ENCODE peak calls at places on chromosome 11, in nine cellular contexts. One of them, this sample, is unnamed.

GRCh38 chr11:65132238-65132987 is 1.9 kb downstream of the SYVN1 start:
- DNase-seq in MM.1S: peak
- DNase-seq in type B pancreatic cell: no peak
- DNase-seq in bronchial epithelial cell: no peak
- DNase-seq in endodermal cell: peak
- DNase-seq in astrocyte of the spinal cord: no peak
- DNase-seq in fibroblast of the aortic adventitia: no peak
- DNase-seq in neural progenitor cell: no peak
- DNase-seq in fibroblast of pulmonary artery: no peak
- DNase-seq in this sample: no peak

GRCh38 chr11:134488913-134489312 is 76.9 kb upstream of the B3GAT1 start:
- DNase-seq in fibroblast of the aortic adventitia: no peak
- DNase-seq in bronchial epithelial cell: no peak
- DNase-seq in fibroblast of pulmonary artery: no peak
- DNase-seq in neural progenitor cell: no peak
- DNase-seq in MM.1S: no peak
- DNase-seq in type B pancreatic cell: no peak
- DNase-seq in endodermal cell: peak
- DNase-seq in astrocyte of the spinal cord: no peak
- DNase-seq in this sample: no peak

GRCh38 chr11:66744485-66745355 is 15.7 kb upstream of the SPTBN2 start:
- DNase-seq in bronchial epithelial cell: peak
- DNase-seq in fibroblast of the aortic adventitia: peak
- DNase-seq in fibroblast of pulmonary artery: peak
- DNase-seq in endodermal cell: peak
- DNase-seq in type B pancreatic cell: peak
- DNase-seq in neural progenitor cell: peak
- DNase-seq in astrocyte of the spinal cord: peak
- DNase-seq in MM.1S: peak
- DNase-seq in this sample: peak

GRCh38 chr11:45917623-45918330 is at the start of gene PEX16:
- DNase-seq in fibroblast of the aortic adventitia: peak
- DNase-seq in MM.1S: peak
- DNase-seq in astrocyte of the spinal cord: peak
- DNase-seq in neural progenitor cell: peak
- DNase-seq in fibroblast of pulmonary artery: peak
- DNase-seq in type B pancreatic cell: peak
- DNase-seq in endodermal cell: peak
- DNase-seq in bronchial epithelial cell: peak
- DNase-seq in this sample: peak

GRCh38 chr11:74948546-74948897 is 369 bp downstream of the XRRA1 start:
- DNase-seq in endodermal cell: no peak
- DNase-seq in type B pancreatic cell: no peak
- DNase-seq in fibroblast of the aortic adventitia: peak
- DNase-seq in astrocyte of the spinal cord: no peak
- DNase-seq in fibroblast of pulmonary artery: peak
- DNase-seq in bronchial epithelial cell: no peak
- DNase-seq in MM.1S: no peak
- DNase-seq in neural progenitor cell: no peak
- DNase-seq in this sample: no peak

GRCh38 chr11:93736129-93736528 is 5.2 kb downstream of the TAF1D start:
- DNase-seq in fibroblast of the aortic adventitia: no peak
- DNase-seq in endodermal cell: no peak
- DNase-seq in astrocyte of the spinal cord: no peak
- DNase-seq in bronchial epithelial cell: peak
- DNase-seq in MM.1S: no peak
- DNase-seq in fibroblast of pulmonary artery: peak
- DNase-seq in neural progenitor cell: no peak
- DNase-seq in type B pancreatic cell: no peak
- DNase-seq in this sample: no peak

GRCh38 chr11:6812391-6813005 is 13.0 kb upstream of the OR6A2 start:
- DNase-seq in fibroblast of the aortic adventitia: peak
- DNase-seq in neural progenitor cell: peak
- DNase-seq in endodermal cell: peak
- DNase-seq in type B pancreatic cell: no peak
- DNase-seq in MM.1S: peak
- DNase-seq in astrocyte of the spinal cord: peak
- DNase-seq in bronchial epithelial cell: peak
- DNase-seq in fibroblast of pulmonary artery: peak
- DNase-seq in this sample: no peak

GRCh38 chr11:107741044-107741823 is 29.4 kb upstream of the SLN start:
- DNase-seq in MM.1S: peak
- DNase-seq in type B pancreatic cell: no peak
- DNase-seq in bronchial epithelial cell: peak
- DNase-seq in astrocyte of the spinal cord: peak
- DNase-seq in fibroblast of pulmonary artery: peak
- DNase-seq in fibroblast of the aortic adventitia: peak
- DNase-seq in endodermal cell: peak
- DNase-seq in neural progenitor cell: peak
- DNase-seq in this sample: no peak

GRCh38 chr11:124784051-124784450 is 16.2 kb downstream of the MSANTD2 start:
- DNase-seq in astrocyte of the spinal cord: no peak
- DNase-seq in fibroblast of the aortic adventitia: no peak
- DNase-seq in type B pancreatic cell: no peak
- DNase-seq in neural progenitor cell: no peak
- DNase-seq in endodermal cell: no peak
- DNase-seq in bronchial epithelial cell: no peak
- DNase-seq in MM.1S: peak
- DNase-seq in fibroblast of pulmonary artery: no peak
- DNase-seq in this sample: no peak

GRCh38 chr11:25981998-25982397 is 349.9 kb upstream of the ANO3 start:
- DNase-seq in neural progenitor cell: peak
- DNase-seq in type B pancreatic cell: no peak
- DNase-seq in fibroblast of the aortic adventitia: peak
- DNase-seq in MM.1S: peak
- DNase-seq in astrocyte of the spinal cord: peak
- DNase-seq in bronchial epithelial cell: peak
- DNase-seq in fibroblast of pulmonary artery: peak
- DNase-seq in endodermal cell: no peak
- DNase-seq in this sample: no peak

GRCh38 chr11:134579709-134580634 is 167.9 kb upstream of the B3GAT1 start:
- DNase-seq in neural progenitor cell: no peak
- DNase-seq in endodermal cell: peak
- DNase-seq in fibroblast of pulmonary artery: no peak
- DNase-seq in fibroblast of the aortic adventitia: no peak
- DNase-seq in MM.1S: no peak
- DNase-seq in type B pancreatic cell: no peak
- DNase-seq in astrocyte of the spinal cord: no peak
- DNase-seq in bronchial epithelial cell: no peak
- DNase-seq in this sample: peak

GRCh38 chr11:1650034-1650917 is 20.7 kb downstream of the KRTAP5-5 start:
- DNase-seq in neural progenitor cell: no peak
- DNase-seq in endodermal cell: no peak
- DNase-seq in astrocyte of the spinal cord: no peak
- DNase-seq in type B pancreatic cell: no peak
- DNase-seq in fibroblast of pulmonary artery: no peak
- DNase-seq in MM.1S: no peak
- DNase-seq in fibroblast of the aortic adventitia: no peak
- DNase-seq in bronchial epithelial cell: peak
- DNase-seq in this sample: no peak

GRCh38 chr11:33063326-33063775 is 24.0 kb downstream of the TCP11L1 start:
- DNase-seq in astrocyte of the spinal cord: peak
- DNase-seq in endodermal cell: no peak
- DNase-seq in fibroblast of the aortic adventitia: peak
- DNase-seq in MM.1S: no peak
- DNase-seq in neural progenitor cell: no peak
- DNase-seq in fibroblast of pulmonary artery: peak
- DNase-seq in bronchial epithelial cell: no peak
- DNase-seq in type B pancreatic cell: no peak
- DNase-seq in this sample: no peak

GRCh38 chr11:68773521-68774187 is 22.3 kb upstream of the TESMIN start:
- DNase-seq in endodermal cell: no peak
- DNase-seq in fibroblast of the aortic adventitia: no peak
- DNase-seq in type B pancreatic cell: no peak
- DNase-seq in fibroblast of pulmonary artery: no peak
- DNase-seq in neural progenitor cell: no peak
- DNase-seq in bronchial epithelial cell: no peak
- DNase-seq in astrocyte of the spinal cord: peak
- DNase-seq in MM.1S: no peak
- DNase-seq in this sample: no peak

GRCh38 chr11:45964911-45965389 is 42.5 kb downstream of the LARGE2 start:
- DNase-seq in astrocyte of the spinal cord: peak
- DNase-seq in MM.1S: peak
- DNase-seq in bronchial epithelial cell: peak
- DNase-seq in endodermal cell: peak
- DNase-seq in fibroblast of the aortic adventitia: peak
- DNase-seq in neural progenitor cell: peak
- DNase-seq in fibroblast of pulmonary artery: peak
- DNase-seq in type B pancreatic cell: no peak
- DNase-seq in this sample: no peak

GRCh38 chr11:1825039-1825740 is 9.6 kb upstream of the SYT8 start:
- DNase-seq in astrocyte of the spinal cord: no peak
- DNase-seq in MM.1S: peak
- DNase-seq in bronchial epithelial cell: no peak
- DNase-seq in type B pancreatic cell: peak
- DNase-seq in neural progenitor cell: peak
- DNase-seq in endodermal cell: peak
- DNase-seq in fibroblast of the aortic adventitia: no peak
- DNase-seq in fibroblast of pulmonary artery: peak
- DNase-seq in this sample: no peak

GRCh38 chr11:8019671-8020597 is 32.8 kb downstream of the EIF3F start:
- DNase-seq in astrocyte of the spinal cord: peak
- DNase-seq in neural progenitor cell: peak
- DNase-seq in endodermal cell: peak
- DNase-seq in type B pancreatic cell: peak
- DNase-seq in fibroblast of pulmonary artery: peak
- DNase-seq in bronchial epithelial cell: peak
- DNase-seq in fibroblast of the aortic adventitia: peak
- DNase-seq in MM.1S: no peak
- DNase-seq in this sample: peak

GRCh38 chr11:129705341-129705740 is 110.3 kb upstream of the TMEM45B start:
- DNase-seq in MM.1S: no peak
- DNase-seq in fibroblast of pulmonary artery: no peak
- DNase-seq in astrocyte of the spinal cord: no peak
- DNase-seq in neural progenitor cell: no peak
- DNase-seq in endodermal cell: no peak
- DNase-seq in bronchial epithelial cell: peak
- DNase-seq in fibroblast of the aortic adventitia: no peak
- DNase-seq in type B pancreatic cell: no peak
- DNase-seq in this sample: peak

GRCh38 chr11:133134561-133135173 is 397.6 kb downstream of the OPCML start:
- DNase-seq in type B pancreatic cell: no peak
- DNase-seq in MM.1S: peak
- DNase-seq in endodermal cell: peak
- DNase-seq in fibroblast of the aortic adventitia: no peak
- DNase-seq in fibroblast of pulmonary artery: peak
- DNase-seq in bronchial epithelial cell: peak
- DNase-seq in neural progenitor cell: peak
- DNase-seq in astrocyte of the spinal cord: peak
- DNase-seq in this sample: no peak

DNA sequence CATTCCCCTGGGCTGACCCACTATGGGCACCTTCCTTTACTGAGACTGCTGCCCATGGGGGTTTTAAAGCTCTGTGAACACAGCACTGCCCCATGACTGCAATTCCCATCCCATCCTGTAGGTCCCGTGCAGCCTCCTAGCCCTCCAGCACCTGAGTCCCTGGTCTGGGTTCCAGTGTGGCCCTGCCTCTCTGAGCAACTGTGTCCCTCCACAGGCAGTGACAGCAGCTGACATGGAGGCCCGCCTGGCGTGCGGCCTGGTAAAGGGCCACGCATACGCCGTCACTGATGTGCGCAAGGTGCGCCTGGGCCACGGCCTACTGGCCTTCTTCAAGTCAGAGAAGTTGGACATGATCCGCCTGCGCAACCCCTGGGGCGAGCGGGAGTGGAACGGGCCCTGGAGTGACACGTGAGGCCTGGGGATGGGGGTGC is 12.6 kb downstream of the OMP start:
- DNase-seq in bronchial epithelial cell: no peak
- DNase-seq in fibroblast of the aortic adventitia: no peak
- DNase-seq in fibroblast of pulmonary artery: no peak
- DNase-seq in type B pancreatic cell: no peak
- DNase-seq in endodermal cell: peak
- DNase-seq in neural progenitor cell: no peak
- DNase-seq in astrocyte of the spinal cord: no peak
- DNase-seq in MM.1S: no peak
- DNase-seq in this sample: no peak
- TF ChIP-seq CTCF in bronchial epithelial cell: peak
- TF ChIP-seq CTCF in fibroblast of the aortic adventitia: peak
- TF ChIP-seq CTCF in fibroblast of pulmonary artery: peak
- TF ChIP-seq CTCF in type B pancreatic cell: peak
- TF ChIP-seq CTCF in endodermal cell: peak
- TF ChIP-seq CTCF in neural progenitor cell: peak
- TF ChIP-seq CTCF in astrocyte of the spinal cord: peak
- TF ChIP-seq CTCF in MM.1S: peak
- TF ChIP-seq CTCF in this sample: peak

DNA sequence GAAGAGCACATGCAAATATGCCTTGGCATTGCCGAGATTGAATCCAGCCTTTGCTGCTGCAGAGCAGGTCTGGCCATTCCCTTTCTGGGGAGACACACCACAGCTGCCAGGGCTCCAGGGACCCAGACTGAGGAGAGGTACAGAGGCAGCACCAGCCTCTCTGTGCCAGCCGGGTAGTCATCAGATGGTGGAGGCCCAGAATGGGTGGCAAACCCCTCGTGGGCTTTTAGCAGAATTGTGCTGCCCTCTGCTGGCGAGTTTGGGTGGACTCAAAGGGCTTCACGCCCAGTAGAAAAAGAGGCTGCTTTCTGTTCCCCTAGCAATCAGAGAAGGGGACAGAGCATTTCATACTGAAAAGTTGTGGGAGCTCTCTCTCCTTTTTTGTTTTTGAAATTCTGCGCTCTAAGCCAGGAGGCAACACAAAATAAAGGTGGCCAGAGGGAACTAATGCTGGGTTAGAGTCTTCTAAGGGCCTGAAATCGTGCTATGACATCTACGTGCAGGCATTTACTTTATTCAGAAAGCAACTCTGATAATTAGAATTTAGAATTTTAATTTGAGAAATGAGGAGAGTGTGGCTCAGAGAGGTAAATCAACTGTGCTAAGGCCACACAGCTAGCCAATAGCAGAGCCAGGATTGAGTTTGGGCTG is 158.8 kb upstream of the NAV2 start:
- DNase-seq in fibroblast of pulmonary artery: peak
- DNase-seq in fibroblast of the aortic adventitia: peak
- DNase-seq in endodermal cell: peak
- DNase-seq in astrocyte of the spinal cord: peak
- DNase-seq in MM.1S: peak
- DNase-seq in type B pancreatic cell: peak
- DNase-seq in bronchial epithelial cell: peak
- DNase-seq in neural progenitor cell: peak
- DNase-seq in this sample: peak
- TF ChIP-seq CTCF in fibroblast of pulmonary artery: peak
- TF ChIP-seq CTCF in fibroblast of the aortic adventitia: peak
- TF ChIP-seq CTCF in endodermal cell: peak
- TF ChIP-seq CTCF in astrocyte of the spinal cord: peak
- TF ChIP-seq CTCF in MM.1S: peak
- TF ChIP-seq CTCF in type B pancreatic cell: peak
- TF ChIP-seq CTCF in bronchial epithelial cell: peak
- TF ChIP-seq CTCF in neural progenitor cell: peak
- TF ChIP-seq CTCF in this sample: peak

GRCh38 chr11:96050435-96051182 is 126.7 kb upstream of the MTMR2 start:
- DNase-seq in MM.1S: no peak
- DNase-seq in fibroblast of pulmonary artery: peak
- DNase-seq in neural progenitor cell: no peak
- DNase-seq in astrocyte of the spinal cord: peak
- DNase-seq in endodermal cell: no peak
- DNase-seq in type B pancreatic cell: no peak
- DNase-seq in fibroblast of the aortic adventitia: peak
- DNase-seq in bronchial epithelial cell: no peak
- DNase-seq in this sample: no peak
- TF ChIP-seq CTCF in MM.1S: no peak
- TF ChIP-seq CTCF in fibroblast of pulmonary artery: peak
- TF ChIP-seq CTCF in neural progenitor cell: no peak
- TF ChIP-seq CTCF in astrocyte of the spinal cord: peak
- TF ChIP-seq CTCF in endodermal cell: peak
- TF ChIP-seq CTCF in type B pancreatic cell: peak
- TF ChIP-seq CTCF in fibroblast of the aortic adventitia: peak
- TF ChIP-seq CTCF in bronchial epithelial cell: no peak
- TF ChIP-seq CTCF in this sample: peak

GRCh38 chr11:17473071-17473744 is 3.4 kb downstream of the ABCC8 start:
- DNase-seq in endodermal cell: peak
- DNase-seq in bronchial epithelial cell: peak
- DNase-seq in astrocyte of the spinal cord: no peak
- DNase-seq in fibroblast of pulmonary artery: no peak
- DNase-seq in MM.1S: no peak
- DNase-seq in neural progenitor cell: peak
- DNase-seq in type B pancreatic cell: no peak
- DNase-seq in fibroblast of the aortic adventitia: no peak
- DNase-seq in this sample: no peak
- TF ChIP-seq CTCF in endodermal cell: peak
- TF ChIP-seq CTCF in bronchial epithelial cell: no peak
- TF ChIP-seq CTCF in astrocyte of the spinal cord: peak
- TF ChIP-seq CTCF in fibroblast of pulmonary artery: peak
- TF ChIP-seq CTCF in MM.1S: no peak
- TF ChIP-seq CTCF in neural progenitor cell: peak
- TF ChIP-seq CTCF in type B pancreatic cell: peak
- TF ChIP-seq CTCF in fibroblast of the aortic adventitia: no peak
- TF ChIP-seq CTCF in this sample: peak